ENCODE peak calls at places on chromosomes 2 and 18, in ten cellular contexts. I is PC-3, T is K562, K is Karpas-422, O is MM.1S, W is adipocyte, R is fibroblast of lung, E is IMR-90, Z is astrocyte, B is kidney. F is an unnamed sample.

GRCh38 chr2:8674420-8675009 is 7.3 kb upstream of the ID2 start:
- DNase-seq in W (no peak), T (no peak), Z (no peak), E (no peak), I (no peak), B (no peak), K (no peak), R (peak; percentile 8), O (no peak), F (no peak)

GRCh38 chr2:73870084-73870483 is 22.7 kb upstream of the ACTG2 start:
- DNase-seq in R (peak; percentile 99), O (no peak), K (no peak), B (no peak), Z (peak; percentile 96), W (peak; percentile 92), E (peak; percentile 98), T (no peak), I (no peak), F (no peak)

GRCh38 chr2:66925128-66925527 is 472.0 kb upstream of the ETAA1 start:
- DNase-seq in R (peak; percentile 20), T (no peak), O (no peak), I (peak; percentile 13), B (no peak), W (no peak), Z (peak; percentile 66), K (no peak), E (peak; percentile 39), F (no peak)

GRCh38 chr2:68908392-68908970 is 37.3 kb upstream of the BMP10 start:
- DNase-seq in R (peak; percentile 81), Z (peak; percentile 94), E (peak; percentile 93), O (peak; percentile 99), I (peak; percentile 98), W (peak; percentile 52), B (peak; percentile 89), K (peak; percentile 100), T (peak; percentile 39), F (peak; percentile 44)

GRCh38 chr2:43049836-43050796 is 176.3 kb downstream of the ZFP36L2 start:
- DNase-seq in K (no peak), Z (no peak), B (peak; percentile 51), E (no peak), T (no peak), O (no peak), I (no peak), W (no peak), R (peak; percentile 42), F (no peak)

GRCh38 chr2:11540996-11541692 is 7.3 kb downstream of the GREB1 start:
- DNase-seq in O (no peak), R (no peak), W (no peak), T (no peak), B (no peak), E (no peak), K (no peak), I (no peak), Z (no peak), F (no peak)

GRCh38 chr2:222734690-222735014 is 63.2 kb downstream of the MOGAT1 start:
- DNase-seq in B (no peak), O (no peak), E (no peak), I (no peak), K (no peak), T (no peak), R (no peak), W (no peak), Z (no peak), F (no peak)

GRCh38 chr2:20525041-20526035 is 78.5 kb downstream of the RHOB start:
- DNase-seq in I (peak; percentile 70), B (no peak), R (peak; percentile 79), T (no peak), E (peak; percentile 68), K (peak; percentile 83), W (peak; percentile 86), O (no peak), Z (peak; percentile 32), F (no peak)

GRCh38 chr2:201220102-201220570 is 37.2 kb downstream of the CASP10 start:
- DNase-seq in K (no peak), T (peak; percentile 27), E (no peak), R (no peak), B (no peak), I (no peak), O (peak; percentile 66), Z (no peak), W (no peak), F (no peak)

GRCh38 chr2:197442865-197443264 is 8.0 kb upstream of the SF3B1 start:
- DNase-seq in E (no peak), O (no peak), W (no peak), K (no peak), Z (no peak), R (no peak), I (no peak), B (no peak), T (no peak), F (no peak)

GRCh38 chr2:182446087-182446486 is 19.3 kb upstream of the PDE1A start:
- DNase-seq in T (no peak), R (no peak), I (no peak), E (no peak), B (no peak), W (no peak), K (no peak), O (no peak), Z (peak; percentile 22), F (no peak)

GRCh38 chr2:10659898-10660568 is 29.7 kb downstream of the NOL10 start:
- DNase-seq in Z (peak; percentile 90), T (peak; percentile 55), B (no peak), E (peak; percentile 90), I (peak; percentile 85), O (no peak), K (peak; percentile 55), W (peak; percentile 75), R (peak; percentile 72), F (no peak)

GRCh38 chr2:26849056-26850001 is 1.4 kb downstream of the DPYSL5 start:
- DNase-seq in B (peak; percentile 69), O (no peak), I (no peak), W (no peak), T (peak; percentile 22), E (no peak), Z (no peak), K (no peak), R (no peak), F (no peak)

GRCh38 chr18:68469049-68469625 is 245.8 kb downstream of the TMX3 start:
- DNase-seq in I (no peak), W (no peak), T (no peak), R (no peak), Z (no peak), O (no peak), B (no peak), K (no peak), E (no peak), F (no peak)

GRCh38 chr2:196453613-196454047 is 185.9 kb upstream of the CCDC150 start:
- DNase-seq in R (peak; percentile 74), Z (peak; percentile 30), E (peak; percentile 63), T (peak; percentile 9), K (peak; percentile 79), W (peak; percentile 64), O (peak; percentile 41), I (peak; percentile 72), B (no peak), F (peak; percentile 26)

GRCh38 chr2:29105375-29105774 is 9.8 kb upstream of the CLIP4 start:
- DNase-seq in B (no peak), T (no peak), O (no peak), W (no peak), K (no peak), E (no peak), R (no peak), Z (no peak), I (no peak), F (no peak)

GRCh38 chr2:236052926-236053846 is 115.0 kb downstream of the GBX2 start:
- DNase-seq in E (no peak), K (no peak), I (no peak), O (no peak), T (no peak), Z (no peak), W (no peak), B (no peak), R (no peak), F (no peak)

GRCh38 chr18:25561923-25562322 is 210.0 kb upstream of the ZNF521 start:
- DNase-seq in B (no peak), E (peak; percentile 33), Z (peak; percentile 1), W (peak; percentile 29), K (peak; percentile 64), T (peak; percentile 37), O (peak; percentile 31), R (peak; percentile 47), I (peak; percentile 31), F (no peak)

GRCh38 chr2:240433973-240434727 is 1.3 kb upstream of the GPC1 start:
- DNase-seq in R (peak; percentile 95), B (peak; percentile 80), O (no peak), E (peak; percentile 98), I (peak; percentile 97), K (no peak), Z (peak; percentile 96), T (peak; percentile 37), W (peak; percentile 86), F (no peak)
- H3K4me3 ChIP-seq in R (peak overlapping the region; percentile 68), B (peak overlapping the region; percentile 41), O (peak overlapping the region; percentile 60), E (peak overlapping the region; percentile 52), I (peak overlapping the region; percentile 95), K (peak overlapping the region; percentile 81), Z (peak overlapping the region; percentile 65), T (no peak overlapping the region), W (peak overlapping the region; percentile 88), F (peak overlapping the region; percentile 88)

GRCh38 chr2:41772697-41773096 is 275.1 kb upstream of the PKDCC start:
- DNase-seq in W (no peak), T (no peak), Z (no peak), O (no peak), K (no peak), B (no peak), I (no peak), R (no peak), E (no peak), F (no peak)
- H3K9me3 ChIP-seq in W (no peaks in the 10 kb centered on the region), T (no peaks in the 10 kb centered on the region), Z (no peaks in the 10 kb centered on the region), O (no peaks in the 10 kb centered on the region), K (no peaks in the 10 kb centered on the region), B (no peaks in the 10 kb centered on the region), I (no peaks in the 10 kb centered on the region), R (no peaks in the 10 kb centered on the region), E (no peaks in the 10 kb centered on the region), F (no peaks in the 10 kb centered on the region)

GRCh38 chr2:15279181-15279876 is 281.8 kb downstream of the NBAS start:
- DNase-seq in O (no peak), K (no peak), R (no peak), T (no peak), I (no peak), B (no peak), E (no peak), Z (no peak), W (no peak), F (no peak)
- H3K9ac ChIP-seq in O (no peak overlapping the region), K (no peak overlapping the region), R (no peak overlapping the region), T (no peak overlapping the region), I (no peak overlapping the region), B (no peak overlapping the region), E (no peak overlapping the region), Z (no peak overlapping the region), W (no peak overlapping the region), F (no peak overlapping the region)

DNA sequence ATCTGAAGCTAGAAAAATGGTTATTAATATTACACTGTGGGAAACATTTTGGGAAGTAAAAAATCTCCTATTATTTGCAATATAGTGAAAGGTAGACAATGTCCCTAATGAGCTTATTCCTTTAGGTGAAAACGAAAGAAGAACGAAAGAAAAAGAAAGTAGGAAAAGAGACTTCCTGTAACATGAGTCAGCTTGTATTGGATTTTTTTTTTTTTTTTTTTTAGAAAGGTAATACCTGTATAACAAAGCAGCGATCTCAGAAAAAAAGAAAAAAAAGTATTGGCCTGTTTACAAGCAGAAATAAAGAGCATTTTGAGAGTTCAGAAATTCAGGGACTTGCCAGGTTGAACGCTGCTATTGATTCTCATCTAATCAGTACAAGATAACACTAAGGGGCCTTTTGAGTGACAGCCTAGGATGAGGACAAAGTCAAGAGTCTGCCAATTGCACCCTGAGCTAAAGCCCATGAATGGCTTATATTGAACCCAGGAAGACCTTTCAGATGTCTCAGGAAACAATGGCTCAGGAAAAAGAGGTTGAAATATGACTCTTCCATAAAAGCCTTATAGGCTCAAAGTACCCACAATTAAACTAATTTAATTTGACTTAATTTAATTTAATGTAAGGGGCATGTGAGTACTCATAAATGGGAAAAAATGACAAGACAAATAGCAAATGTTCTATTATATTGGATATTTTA is 615.6 kb upstream of the CDH2 start:
- DNase-seq in B (no peak), K (no peak), Z (no peak), I (peak; percentile 26), W (no peak), T (no peak), O (no peak), E (no peak), R (no peak), F (no peak)
- H3K4me3 ChIP-seq in B (no peak overlapping the region), K (no peak overlapping the region), Z (no peak overlapping the region), I (peak overlapping the region; percentile 51), W (no peak overlapping the region), T (no peak overlapping the region), O (no peak overlapping the region), E (no peak overlapping the region), R (no peak overlapping the region), F (no peak overlapping the region)

F was measured in SK-N-MC.